ENCODE peak calls at places on chromosome 6, in eight cellular contexts. K is IMR-90, M is GM12891, G is endothelial cell of umbilical vein, F is suprapubic skin, P is ovary, X is heart left ventricle, E is lower leg skin. R is an unnamed sample.

GRCh38 chr6:137351890-137352289 is 132.7 kb upstream of the IFNGR1 start:
- DNase-seq in K (peak; percentile 79), P (no peak), M (no peak), X (no peak), E (no peak), F (no peak), G (no peak), R (no peak)

GRCh38 chr6:2842139-2842552 is 483 bp upstream of the SERPINB1 start:
- DNase-seq in G (no peak), X (no peak), P (no peak), M (no peak), E (no peak), F (no peak), K (no peak), R (no peak)

GRCh38 chr6:30411515-30412207 is 66.7 kb downstream of the RPP21 start:
- DNase-seq in X (peak; percentile 38), M (no peak), K (peak; percentile 36), P (no peak), E (peak; percentile 32), G (peak; percentile 41), F (no peak), R (peak; percentile 32)

GRCh38 chr6:160036790-160037206 is 67.9 kb downstream of the IGF2R start:
- DNase-seq in F (no peak), E (peak; percentile 58), K (peak; percentile 87), G (no peak), P (no peak), M (no peak), X (no peak), R (peak; percentile 8)

GRCh38 chr6:160428069-160428430 is 79.9 kb downstream of the SLC22A3 start:
- DNase-seq in M (no peak), K (no peak), E (no peak), F (peak; percentile 77), G (no peak), X (peak; percentile 68), P (peak; percentile 83), R (no peak)

GRCh38 chr6:120553353-120553752 is 780.9 kb downstream of the TBC1D32 start:
- DNase-seq in E (no peak), P (no peak), X (no peak), K (no peak), M (no peak), G (no peak), F (no peak), R (no peak)

GRCh38 chr6:15682965-15683822 is 20.4 kb upstream of the DTNBP1 start:
- DNase-seq in P (no peak), E (no peak), K (no peak), M (no peak), F (no peak), G (no peak), X (no peak), R (no peak)

GRCh38 chr6:168956884-168957730 is 296.5 kb downstream of the THBS2 start:
- DNase-seq in E (peak; percentile 61), G (peak; percentile 17), M (peak; percentile 45), X (peak; percentile 64), P (peak; percentile 75), K (peak; percentile 80), F (peak; percentile 81), R (peak; percentile 7)

GRCh38 chr6:26213334-26214075 is 126.3 kb downstream of the HFE start:
- DNase-seq in K (no peak), G (no peak), F (no peak), P (no peak), M (no peak), X (no peak), E (no peak), R (no peak)

DNA sequence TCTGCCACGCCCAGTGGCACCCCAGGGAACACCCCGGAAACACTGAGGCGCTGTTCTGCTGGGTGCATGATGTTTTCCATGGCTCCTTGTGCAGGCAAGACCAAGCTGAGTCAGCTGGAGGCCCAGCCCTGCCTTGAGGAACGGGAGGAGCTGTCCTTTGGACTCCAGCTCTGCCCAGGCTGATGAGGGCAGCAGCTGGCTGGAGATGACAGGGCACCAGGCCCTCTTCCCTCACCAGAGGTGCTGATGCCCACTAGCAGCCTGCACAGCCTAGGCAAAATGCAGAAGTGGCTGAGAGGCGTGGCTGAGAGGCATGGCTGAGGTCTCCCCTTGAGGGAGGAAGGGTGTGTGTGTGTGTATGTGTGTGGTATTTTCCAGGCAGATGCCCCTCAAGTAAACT is 2.4 kb downstream of the C6orf132 start:
- DNase-seq in F (no peak), G (no peak), P (no peak), E (peak; percentile 56), K (no peak), M (no peak), X (no peak), R (no peak)
- TF ChIP-seq POLR2A in F (no peak), G (no peak), P (no peak), E (no peak), K (no peak), M (no peak), X (no peak), R (no peak)

DNA sequence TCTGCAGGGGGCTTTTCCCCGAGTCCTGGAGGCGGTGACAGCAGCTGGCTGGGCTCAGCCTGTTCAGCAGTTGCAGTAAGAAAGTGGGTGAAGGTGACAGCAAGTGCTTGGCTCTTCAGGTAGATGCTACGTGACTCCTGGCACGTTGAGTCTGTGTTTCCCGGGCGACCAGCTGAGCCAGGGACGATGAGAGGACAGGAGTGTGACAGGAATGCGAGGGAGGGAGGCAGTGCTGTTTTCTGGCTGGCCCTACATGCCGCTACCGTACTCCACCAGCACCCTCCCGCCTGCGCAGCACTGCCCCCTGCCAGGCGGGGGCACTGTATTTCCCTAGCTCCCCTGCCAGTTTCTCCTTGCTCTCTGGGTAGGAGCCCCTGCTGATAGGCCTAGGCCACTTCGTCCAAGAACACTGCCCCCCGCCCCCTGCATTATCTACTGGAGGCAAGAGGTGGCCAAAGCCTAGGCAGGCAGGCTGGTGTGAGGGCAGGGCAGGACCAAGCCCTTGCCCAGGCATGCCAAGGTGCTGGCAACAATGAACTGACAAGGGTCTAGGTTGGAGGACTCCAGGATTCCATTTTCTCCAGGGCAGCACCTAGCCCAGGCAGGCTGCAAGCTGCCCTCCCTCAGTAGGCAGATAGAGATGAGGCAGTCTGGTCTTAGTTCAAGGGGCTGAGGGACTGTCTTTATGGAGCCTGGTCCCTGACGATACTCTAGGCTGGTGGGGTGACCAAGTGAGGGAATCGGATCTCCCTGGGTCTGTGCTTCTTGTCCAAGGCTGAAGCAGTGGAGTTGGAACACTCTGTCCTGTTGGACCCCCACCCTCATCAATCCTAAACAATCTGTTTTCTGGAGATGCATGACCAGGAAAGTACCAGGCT is 19.2 kb downstream of the MRPS18A start:
- DNase-seq in G (peak; percentile 73), X (peak; percentile 58), K (peak; percentile 36), P (no peak), M (no peak), E (peak; percentile 42), F (no peak), R (peak; percentile 83)
- TF ChIP-seq POLR2A in G (peak; percentile 20), X (no peak), K (peak; percentile 29), P (no peak), M (no peak), E (no peak), F (no peak), R (peak; percentile 49)

GRCh38 chr6:125301435-125302391 is at the start of gene HDDC2:
- DNase-seq in E (peak; percentile 26), F (peak; percentile 80), X (peak; percentile 87), M (peak; percentile 49), G (peak; percentile 78), K (peak; percentile 73), P (peak; percentile 74), R (peak; percentile 75)
- TF ChIP-seq POLR2A in E (no peak), F (no peak), X (no peak), M (peak; percentile 79), G (peak; percentile 49), K (peak; percentile 55), P (peak; percentile 22), R (peak; percentile 64)

DNA sequence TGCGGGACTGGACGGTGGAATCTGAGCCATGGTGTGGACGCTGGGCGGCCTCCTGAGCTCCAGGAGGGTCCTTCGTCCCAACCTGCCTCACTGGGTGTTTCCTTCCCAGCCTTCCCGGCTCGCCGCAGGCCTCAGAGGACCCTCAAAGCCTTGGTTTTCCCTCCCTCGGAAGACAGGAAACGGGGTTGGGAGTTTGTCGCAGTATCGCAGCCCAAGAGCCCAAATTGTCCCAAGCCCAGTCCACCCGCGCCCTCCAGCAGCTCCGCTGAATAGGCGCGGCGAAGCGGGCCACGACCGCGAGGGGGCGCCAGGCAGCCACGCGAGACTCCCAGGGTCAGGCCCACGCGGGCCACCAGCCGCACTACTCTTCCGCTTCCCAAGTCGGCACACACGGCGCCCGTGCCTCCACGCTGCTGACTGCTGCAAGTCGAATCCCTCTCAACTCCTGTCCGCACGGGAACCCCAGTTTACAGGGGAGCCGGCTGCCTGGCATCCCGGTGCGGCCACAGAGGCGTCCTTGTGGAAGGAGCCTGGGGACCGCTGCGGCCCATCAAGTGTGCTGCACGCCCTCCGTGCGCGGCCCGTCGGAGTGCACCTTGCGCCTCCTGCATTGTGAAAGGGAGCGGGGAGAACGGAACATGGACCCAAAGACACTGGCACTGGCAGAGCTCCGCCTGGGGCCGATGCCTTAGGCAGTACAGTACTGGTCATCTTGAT is 40.4 kb upstream of the HMGA1 start:
- DNase-seq in G (peak; percentile 70), E (peak; percentile 81), M (peak; percentile 93), K (peak; percentile 62), P (peak; percentile 90), X (peak; percentile 86), F (peak; percentile 90), R (peak; percentile 81)
- TF ChIP-seq POLR2A in G (no peak), E (no peak), M (no peak), K (peak; percentile 34), P (peak; percentile 14), X (no peak), F (no peak), R (no peak)

DNA sequence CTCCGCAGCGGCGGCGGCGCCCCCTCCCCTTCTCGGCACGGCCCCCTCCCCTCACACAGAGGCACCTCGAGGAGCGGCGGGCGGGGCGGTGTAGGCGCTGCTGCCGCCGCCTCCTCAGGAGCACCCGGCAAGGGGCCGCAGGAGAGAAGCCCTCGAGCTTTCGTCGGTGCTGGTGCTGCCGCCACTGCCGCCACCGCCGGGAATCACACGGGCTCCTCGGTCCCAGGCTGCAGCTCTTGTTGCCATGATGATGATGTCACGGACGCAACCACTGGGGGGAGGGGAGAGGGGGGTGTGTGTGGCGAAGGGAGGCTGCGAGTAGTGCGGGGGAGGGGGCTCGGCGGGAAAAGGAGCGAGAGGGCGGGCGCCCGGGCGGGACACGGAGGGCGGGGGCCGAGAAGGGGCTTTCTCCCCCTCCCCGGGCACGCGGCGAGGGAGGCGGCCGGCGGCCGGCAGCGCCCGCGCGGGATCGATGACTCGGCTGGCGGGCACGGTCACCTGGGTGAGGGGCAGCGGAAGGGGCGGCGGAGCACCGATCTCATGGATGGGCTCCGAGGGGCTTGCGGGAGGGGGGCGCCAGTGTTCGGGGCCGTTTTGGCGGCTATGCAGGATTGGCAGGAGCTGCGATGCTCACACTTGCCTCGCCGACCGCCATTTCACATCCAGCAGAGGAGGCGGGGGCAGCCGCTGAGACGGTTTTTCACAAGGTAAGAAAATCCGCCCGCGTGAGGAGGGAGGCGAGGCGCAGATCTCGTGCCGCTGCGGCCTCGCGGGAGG is at the start of gene REV3L:
- DNase-seq in M (peak; percentile 53), X (peak; percentile 90), P (peak; percentile 92), G (peak; percentile 86), F (peak; percentile 96), K (peak; percentile 84), E (peak; percentile 89), R (peak; percentile 95)
- TF ChIP-seq POLR2A in M (peak; percentile 74), X (no peak), P (peak; percentile 31), G (peak; percentile 61), F (peak; percentile 72), K (peak; percentile 86), E (no peak), R (no peak)

DNA sequence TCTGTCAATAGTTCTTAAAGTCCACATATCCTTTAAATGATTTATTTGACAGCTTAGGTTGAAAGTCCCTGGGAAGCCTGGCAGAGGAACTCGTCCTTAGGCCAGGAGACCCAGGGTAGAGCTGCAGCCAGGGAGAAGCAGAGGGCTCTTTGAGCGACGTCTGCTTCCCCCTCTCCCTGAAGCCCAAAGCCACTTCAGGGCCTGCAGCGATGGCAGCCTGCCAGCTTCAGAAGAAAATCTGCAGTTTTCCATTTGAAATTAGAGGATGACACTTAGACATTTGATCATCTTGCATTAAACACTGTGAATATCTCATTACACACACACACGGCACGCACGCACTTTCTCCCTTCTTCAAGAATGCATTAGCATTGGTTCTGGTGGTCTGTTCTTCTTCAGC is 96.5 kb downstream of the PLEKHG1 start:
- DNase-seq in E (no peak), G (no peak), M (no peak), X (no peak), P (no peak), K (no peak), F (no peak), R (no peak)
- TF ChIP-seq POLR2A in E (no peak), G (no peak), M (no peak), X (no peak), P (no peak), K (no peak), F (no peak), R (no peak)

R was measured in erythroblast.